ENCODE peak calls at places on chromosomes 5 and 9, in five cellular contexts. D, J, N, P and B are unnamed samples.

GRCh38 chr5:6729400-6730310 is 16.4 kb downstream of the TENT4A start:
- DNase-seq in D (no peak), J (no peak), N (no peak), P (no peak), B (no peak)

GRCh38 chr9:82127993-82128710 is 139.6 kb downstream of the SPATA31D1 start:
- DNase-seq in D (no peak), J (no peak), N (no peak), P (peak), B (no peak)

GRCh38 chr5:34552129-34552528 is 104.0 kb upstream of the RAI14 start:
- DNase-seq in D (no peak), J (no peak), N (peak), P (no peak), B (no peak)

GRCh38 chr9:80707120-80707519 is 982.2 kb downstream of the TLE1 start:
- DNase-seq in D (no peak), J (no peak), N (peak), P (no peak), B (no peak)

GRCh38 chr9:137185921-137186320 is 2.4 kb downstream of the ANAPC2 start:
- DNase-seq in D (no peak), J (no peak), N (no peak), P (no peak), B (no peak)

GRCh38 chr9:97688654-97689053 is 8.5 kb downstream of the XPA start:
- DNase-seq in D (no peak), J (no peak), N (no peak), P (no peak), B (no peak)

GRCh38 chr5:143676794-143677193 is 135.2 kb upstream of the HMHB1 start:
- DNase-seq in D (no peak), J (no peak), N (no peak), P (no peak), B (no peak)

GRCh38 chr5:39113354-39113953 is 39.3 kb upstream of the RICTOR start:
- DNase-seq in D (no peak), J (no peak), N (peak), P (no peak), B (no peak)

GRCh38 chr5:58135571-58136335 is 324.1 kb downstream of the PLK2 start:
- DNase-seq in D (no peak), J (no peak), N (peak), P (peak), B (no peak)

GRCh38 chr5:36378551-36378950 is 76.8 kb upstream of the RANBP3L start:
- DNase-seq in D (no peak), J (no peak), N (peak), P (peak), B (no peak)

GRCh38 chr5:17238521-17239041 is 21.1 kb downstream of the BASP1 start:
- DNase-seq in D (no peak), J (no peak), N (peak), P (peak), B (no peak)

DNA sequence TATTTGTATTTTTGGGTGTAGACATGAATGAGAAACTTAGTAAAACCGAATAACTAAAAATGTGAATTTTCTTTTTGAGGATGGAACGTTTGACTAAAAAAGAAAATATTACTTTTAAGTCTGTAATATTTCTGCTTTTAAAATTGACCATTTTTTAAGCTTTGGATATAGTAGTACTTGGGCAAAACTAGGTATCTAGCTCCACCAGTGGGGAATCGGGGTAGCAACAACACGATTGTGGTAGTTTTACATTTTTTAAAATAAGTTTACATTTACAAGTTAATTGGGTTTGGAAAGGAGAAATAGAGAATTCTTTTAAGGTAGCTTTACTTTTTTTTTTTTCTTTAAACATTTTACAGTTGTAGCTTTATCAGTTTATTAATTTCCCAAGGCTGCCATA is 154.4 kb downstream of the MAN2A1 start:
- DNase-seq in D (no peak), J (no peak), N (peak), P (no peak), B (no peak)
- TF ChIP-seq CTCF in D (no peak), J (no peak), N (peak), P (peak), B (peak)

GRCh38 chr5:156330141-156330870 is 3.3 kb downstream of the SGCD start:
- DNase-seq in D (no peak), J (no peak), N (peak), P (peak), B (no peak)
- TF ChIP-seq CTCF in D (no peak), J (no peak), N (no peak), P (no peak), B (no peak)

GRCh38 chr5:113249216-113249615 is 185.6 kb downstream of the TSSK1B start:
- DNase-seq in D (no peak), J (no peak), N (peak), P (peak), B (no peak)
- TF ChIP-seq CTCF in D (no peak), J (no peak), N (no peak), P (no peak), B (no peak)

DNA sequence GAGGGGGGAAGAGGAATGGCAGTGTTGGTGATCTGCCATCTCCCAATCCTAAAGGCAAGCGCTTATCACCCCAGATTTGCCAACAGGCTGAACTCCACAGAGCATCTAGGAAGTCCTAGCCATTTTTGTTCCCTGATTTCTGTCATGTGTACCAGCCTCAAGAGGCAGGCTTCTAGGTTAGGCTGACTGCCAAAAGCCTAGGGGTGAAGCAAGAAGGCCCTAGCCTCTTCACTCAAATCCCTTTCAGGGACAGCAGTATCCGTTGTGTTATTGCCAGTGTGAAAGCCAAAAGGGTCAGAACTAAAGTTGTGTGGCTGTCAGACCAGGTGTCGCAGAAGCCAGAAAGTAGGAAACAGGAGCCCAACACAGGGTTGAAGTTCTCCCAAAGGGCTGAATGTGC is 14.7 kb downstream of the IGIP start:
- DNase-seq in D (no peak), J (no peak), N (no peak), P (no peak), B (no peak)
- TF ChIP-seq CTCF in D (no peak), J (no peak), N (no peak), P (no peak), B (no peak)

DNA sequence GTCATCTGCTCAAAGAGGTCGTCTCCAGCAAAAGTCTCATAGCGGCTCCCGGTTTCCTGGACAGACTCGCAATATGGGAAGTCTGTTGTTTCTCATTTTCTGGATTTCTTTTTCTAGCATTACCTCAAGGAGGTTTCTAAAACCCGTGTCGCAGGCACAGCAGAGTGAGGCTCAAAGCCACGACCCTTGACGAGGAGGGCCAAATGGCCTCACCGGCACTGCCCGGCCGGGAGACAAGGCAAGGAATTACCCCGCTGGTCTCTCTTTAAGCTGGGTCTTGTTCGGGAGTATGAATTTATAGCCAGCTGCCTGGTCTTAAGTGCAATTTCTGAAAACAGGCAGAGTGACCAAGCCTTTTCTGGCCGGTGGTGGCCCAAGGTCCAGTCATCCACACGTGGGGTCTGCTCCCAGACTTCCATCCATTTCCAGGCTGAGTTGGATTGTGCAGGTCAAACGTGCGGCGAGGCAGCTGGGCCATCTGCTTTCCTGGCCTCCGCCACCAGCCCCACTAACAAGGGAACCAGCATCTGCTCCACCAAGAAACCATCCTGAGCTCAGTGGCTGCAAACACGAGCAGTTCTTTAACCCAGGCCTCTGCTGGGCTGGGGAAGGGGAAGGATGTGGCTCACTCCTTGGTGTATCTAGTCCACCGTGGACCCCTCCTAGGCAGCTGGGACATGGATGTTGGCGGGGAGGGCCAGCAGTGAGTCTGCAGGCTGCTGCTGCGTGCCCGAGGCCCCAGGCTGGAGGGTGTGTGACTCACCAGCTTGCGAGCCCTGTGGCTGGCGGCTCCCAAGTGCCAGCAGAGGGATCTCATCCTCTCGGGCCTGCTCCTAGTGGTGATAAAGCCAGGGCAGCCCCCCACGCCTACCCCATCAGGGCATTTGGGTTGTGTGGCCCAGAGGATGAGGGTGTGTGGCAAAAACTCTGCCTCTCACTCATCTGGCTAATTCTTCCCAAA is 55.6 kb upstream of the COL5A1 start:
- DNase-seq in D (no peak), J (no peak), N (peak), P (peak), B (no peak)
- TF ChIP-seq CTCF in D (no peak), J (no peak), N (peak), P (peak), B (peak)